ENCODE peak calls at places on chromosomes 11 and 22, in eight cellular contexts. One of them, this sample, is unnamed.

GRCh38 chr11:90818196-90818735 is 595.4 kb upstream of the CHORDC1 start:
- DNase-seq in kidney glomerular epithelial cell: no peak
- DNase-seq in WERI-Rb-1: no peak
- DNase-seq in H54: no peak
- DNase-seq in right atrium auricular region: no peak
- DNase-seq in Kasumi-1: no peak
- DNase-seq in brain microvascular endothelial cell: no peak
- DNase-seq in endothelial cell: no peak
- DNase-seq in this sample: no peak

GRCh38 chr22:40428796-40429195 is 58.4 kb downstream of the SGSM3 start:
- DNase-seq in brain microvascular endothelial cell: no peak
- DNase-seq in kidney glomerular epithelial cell: no peak
- DNase-seq in WERI-Rb-1: no peak
- DNase-seq in H54: no peak
- DNase-seq in endothelial cell: no peak
- DNase-seq in Kasumi-1: no peak
- DNase-seq in right atrium auricular region: no peak
- DNase-seq in this sample: no peak

GRCh38 chr22:20223421-20224245 is 44.5 kb downstream of the RTN4R start:
- DNase-seq in kidney glomerular epithelial cell: no peak
- DNase-seq in right atrium auricular region: no peak
- DNase-seq in brain microvascular endothelial cell: no peak
- DNase-seq in Kasumi-1: no peak
- DNase-seq in endothelial cell: no peak
- DNase-seq in WERI-Rb-1: no peak
- DNase-seq in H54: no peak
- DNase-seq in this sample: no peak

GRCh38 chr22:40911772-40912171 is 39.4 kb upstream of the RBX1 start:
- DNase-seq in endothelial cell: no peak
- DNase-seq in right atrium auricular region: no peak
- DNase-seq in WERI-Rb-1: no peak
- DNase-seq in H54: no peak
- DNase-seq in kidney glomerular epithelial cell: no peak
- DNase-seq in Kasumi-1: no peak
- DNase-seq in brain microvascular endothelial cell: peak
- DNase-seq in this sample: no peak

GRCh38 chr11:120304526-120304925 is 20.6 kb upstream of the TLCD5 start:
- DNase-seq in Kasumi-1: no peak
- DNase-seq in right atrium auricular region: no peak
- DNase-seq in endothelial cell: no peak
- DNase-seq in H54: peak
- DNase-seq in kidney glomerular epithelial cell: peak
- DNase-seq in brain microvascular endothelial cell: no peak
- DNase-seq in WERI-Rb-1: no peak
- DNase-seq in this sample: peak

GRCh38 chr11:65429069-65429681 is 6.6 kb downstream of the NEAT1 start:
- DNase-seq in endothelial cell: no peak
- DNase-seq in brain microvascular endothelial cell: peak
- DNase-seq in kidney glomerular epithelial cell: no peak
- DNase-seq in WERI-Rb-1: no peak
- DNase-seq in right atrium auricular region: peak
- DNase-seq in H54: no peak
- DNase-seq in Kasumi-1: peak
- DNase-seq in this sample: no peak

GRCh38 chr11:45754261-45754709 is 50.7 kb upstream of the SLC35C1 start:
- DNase-seq in kidney glomerular epithelial cell: peak
- DNase-seq in right atrium auricular region: no peak
- DNase-seq in endothelial cell: no peak
- DNase-seq in WERI-Rb-1: no peak
- DNase-seq in H54: no peak
- DNase-seq in Kasumi-1: no peak
- DNase-seq in brain microvascular endothelial cell: peak
- DNase-seq in this sample: peak

GRCh38 chr11:15342163-15342562 is 227.4 kb downstream of the INSC start:
- DNase-seq in H54: no peak
- DNase-seq in Kasumi-1: no peak
- DNase-seq in endothelial cell: no peak
- DNase-seq in brain microvascular endothelial cell: no peak
- DNase-seq in right atrium auricular region: no peak
- DNase-seq in WERI-Rb-1: no peak
- DNase-seq in kidney glomerular epithelial cell: no peak
- DNase-seq in this sample: no peak

GRCh38 chr11:70542811-70543210 is 144.5 kb downstream of the CTTN start:
- DNase-seq in brain microvascular endothelial cell: no peak
- DNase-seq in H54: no peak
- DNase-seq in right atrium auricular region: no peak
- DNase-seq in Kasumi-1: no peak
- DNase-seq in kidney glomerular epithelial cell: no peak
- DNase-seq in endothelial cell: no peak
- DNase-seq in WERI-Rb-1: no peak
- DNase-seq in this sample: no peak

GRCh38 chr22:35903571-35904331 is 124.9 kb downstream of the RBFOX2 start:
- DNase-seq in Kasumi-1: peak
- DNase-seq in H54: no peak
- DNase-seq in right atrium auricular region: no peak
- DNase-seq in WERI-Rb-1: no peak
- DNase-seq in endothelial cell: no peak
- DNase-seq in kidney glomerular epithelial cell: no peak
- DNase-seq in brain microvascular endothelial cell: no peak
- DNase-seq in this sample: no peak

GRCh38 chr11:126338346-126339055 is 17.0 kb upstream of the ST3GAL4 start:
- DNase-seq in right atrium auricular region: no peak
- DNase-seq in brain microvascular endothelial cell: no peak
- DNase-seq in H54: no peak
- DNase-seq in endothelial cell: no peak
- DNase-seq in WERI-Rb-1: peak
- DNase-seq in Kasumi-1: no peak
- DNase-seq in kidney glomerular epithelial cell: no peak
- DNase-seq in this sample: no peak

GRCh38 chr11:96045622-96046456 is 121.9 kb upstream of the MTMR2 start:
- DNase-seq in H54: no peak
- DNase-seq in kidney glomerular epithelial cell: peak
- DNase-seq in WERI-Rb-1: no peak
- DNase-seq in endothelial cell: peak
- DNase-seq in right atrium auricular region: peak
- DNase-seq in Kasumi-1: no peak
- DNase-seq in brain microvascular endothelial cell: peak
- DNase-seq in this sample: no peak

This sample was measured in HTR-8/SVneo.